ENCODE peak calls at places on chromosomes 6 and 20, in four cellular contexts. One of them, this sample, is unnamed.

GRCh38 chr20:35264755-35265154 is 13.2 kb downstream of the MMP24OS start:
- DNase-seq in neural crest cell: no peak
- DNase-seq in M059J: peak; percentile 48
- DNase-seq in NCI-H748 treated with DMSO at 0.1 percent for 48 hours: no peak
- DNase-seq in this sample: no peak

GRCh38 chr20:47274449-47275108 is 81.9 kb downstream of the ZMYND8 start:
- DNase-seq in neural crest cell: no peak
- DNase-seq in M059J: peak; percentile 98
- DNase-seq in NCI-H748 treated with DMSO at 0.1 percent for 48 hours: no peak
- DNase-seq in this sample: peak; percentile 98

GRCh38 chr20:18541741-18542140 is 25.5 kb upstream of the SMIM26 start:
- DNase-seq in neural crest cell: no peak
- DNase-seq in M059J: no peak
- DNase-seq in NCI-H748 treated with DMSO at 0.1 percent for 48 hours: no peak
- DNase-seq in this sample: peak; percentile 23

GRCh38 chr20:31678389-31679356 is 41.0 kb downstream of the COX4I2 start:
- DNase-seq in neural crest cell: no peak
- DNase-seq in M059J: peak; percentile 78
- DNase-seq in NCI-H748 treated with DMSO at 0.1 percent for 48 hours: no peak
- DNase-seq in this sample: no peak

GRCh38 chr20:14055127-14055742 is 59.9 kb downstream of the MACROD2 start:
- DNase-seq in neural crest cell: peak; percentile 36
- DNase-seq in M059J: peak; percentile 74
- DNase-seq in NCI-H748 treated with DMSO at 0.1 percent for 48 hours: peak; percentile 79
- DNase-seq in this sample: peak; percentile 74

GRCh38 chr6:166637806-166638458 is 10.9 kb upstream of the RPS6KA2 start:
- DNase-seq in neural crest cell: no peak
- DNase-seq in M059J: no peak
- DNase-seq in NCI-H748 treated with DMSO at 0.1 percent for 48 hours: no peak
- DNase-seq in this sample: no peak

GRCh38 chr6:149864578-149865535 is 698 bp upstream of the LRP11 start:
- DNase-seq in neural crest cell: peak; percentile 20
- DNase-seq in M059J: peak; percentile 82
- DNase-seq in NCI-H748 treated with DMSO at 0.1 percent for 48 hours: peak; percentile 76
- DNase-seq in this sample: peak; percentile 84

GRCh38 chr20:42688576-42688975 is 501.1 kb downstream of the PTPRT start:
- DNase-seq in neural crest cell: no peak
- DNase-seq in M059J: peak; percentile 5
- DNase-seq in NCI-H748 treated with DMSO at 0.1 percent for 48 hours: no peak
- DNase-seq in this sample: no peak

GRCh38 chr6:169315830-169316614 is 62.4 kb upstream of the THBS2 start:
- DNase-seq in neural crest cell: no peak
- DNase-seq in M059J: no peak
- DNase-seq in NCI-H748 treated with DMSO at 0.1 percent for 48 hours: no peak
- DNase-seq in this sample: no peak

GRCh38 chr20:41340327-41341055 is at the start of gene LPIN3:
- DNase-seq in neural crest cell: peak; percentile 68
- DNase-seq in M059J: peak; percentile 80
- DNase-seq in NCI-H748 treated with DMSO at 0.1 percent for 48 hours: peak; percentile 19
- DNase-seq in this sample: peak; percentile 91

GRCh38 chr20:37914672-37915433 is 11.9 kb downstream of the VSTM2L start:
- DNase-seq in neural crest cell: peak; percentile 51
- DNase-seq in M059J: no peak
- DNase-seq in NCI-H748 treated with DMSO at 0.1 percent for 48 hours: peak; percentile 12
- DNase-seq in this sample: no peak

GRCh38 chr6:13848553-13849150 is 34.3 kb upstream of the MCUR1 start:
- DNase-seq in neural crest cell: no peak
- DNase-seq in M059J: no peak
- DNase-seq in NCI-H748 treated with DMSO at 0.1 percent for 48 hours: peak; percentile 41
- DNase-seq in this sample: peak; percentile 12

GRCh38 chr20:57275813-57276212 is 9.4 kb upstream of the BMP7 start:
- DNase-seq in neural crest cell: no peak
- DNase-seq in M059J: no peak
- DNase-seq in NCI-H748 treated with DMSO at 0.1 percent for 48 hours: no peak
- DNase-seq in this sample: no peak

GRCh38 chr6:166306378-166307081 is 1.7 kb downstream of the PRR18 start:
- DNase-seq in neural crest cell: no peak
- DNase-seq in M059J: no peak
- DNase-seq in NCI-H748 treated with DMSO at 0.1 percent for 48 hours: no peak
- DNase-seq in this sample: no peak

GRCh38 chr6:5723905-5724691 is 282.6 kb downstream of the NRN1 start:
- DNase-seq in neural crest cell: no peak
- DNase-seq in M059J: no peak
- DNase-seq in NCI-H748 treated with DMSO at 0.1 percent for 48 hours: no peak
- DNase-seq in this sample: no peak

GRCh38 chr20:16846011-16846410 is 97.9 kb downstream of the OTOR start:
- DNase-seq in neural crest cell: no peak
- DNase-seq in M059J: peak; percentile 12
- DNase-seq in NCI-H748 treated with DMSO at 0.1 percent for 48 hours: no peak
- DNase-seq in this sample: no peak

GRCh38 chr6:82022614-82023102 is 224.9 kb downstream of the IBTK start:
- DNase-seq in neural crest cell: no peak
- DNase-seq in M059J: peak; percentile 95
- DNase-seq in NCI-H748 treated with DMSO at 0.1 percent for 48 hours: no peak
- DNase-seq in this sample: peak; percentile 72

GRCh38 chr6:160005861-160006540 is 37.1 kb downstream of the IGF2R start:
- DNase-seq in neural crest cell: no peak
- DNase-seq in M059J: no peak
- DNase-seq in NCI-H748 treated with DMSO at 0.1 percent for 48 hours: no peak
- DNase-seq in this sample: peak; percentile 67

GRCh38 chr20:25858495-25859425 is 162.1 kb upstream of the ZNF337 start:
- DNase-seq in neural crest cell: no peak
- DNase-seq in M059J: no peak
- DNase-seq in NCI-H748 treated with DMSO at 0.1 percent for 48 hours: peak; percentile 41
- DNase-seq in this sample: no peak

GRCh38 chr20:50996901-50997830 is 25.7 kb downstream of the KCNG1 start:
- DNase-seq in neural crest cell: no peak
- DNase-seq in M059J: peak; percentile 68
- DNase-seq in NCI-H748 treated with DMSO at 0.1 percent for 48 hours: no peak
- DNase-seq in this sample: peak; percentile 70

GRCh38 chr20:57387945-57388351 is 3.2 kb upstream of the RBM38 start:
- DNase-seq in neural crest cell: no peak
- DNase-seq in M059J: no peak
- DNase-seq in NCI-H748 treated with DMSO at 0.1 percent for 48 hours: no peak
- DNase-seq in this sample: no peak

GRCh38 chr20:22567944-22568871 is 16.2 kb downstream of the FOXA2 start:
- DNase-seq in neural crest cell: no peak
- DNase-seq in M059J: no peak
- DNase-seq in NCI-H748 treated with DMSO at 0.1 percent for 48 hours: no peak
- DNase-seq in this sample: no peak

GRCh38 chr6:36949636-36950035 is 4.9 kb upstream of the PI16 start:
- DNase-seq in neural crest cell: no peak
- DNase-seq in M059J: peak; percentile 77
- DNase-seq in NCI-H748 treated with DMSO at 0.1 percent for 48 hours: no peak
- DNase-seq in this sample: peak; percentile 72

GRCh38 chr20:57088436-57088835 is 178.0 kb downstream of the BMP7 start:
- DNase-seq in neural crest cell: no peak
- DNase-seq in M059J: no peak
- DNase-seq in NCI-H748 treated with DMSO at 0.1 percent for 48 hours: no peak
- DNase-seq in this sample: no peak

GRCh38 chr6:40877362-40877761 is 161.7 kb downstream of the UNC5CL start:
- DNase-seq in neural crest cell: no peak
- DNase-seq in M059J: peak; percentile 53
- DNase-seq in NCI-H748 treated with DMSO at 0.1 percent for 48 hours: no peak
- DNase-seq in this sample: no peak

GRCh38 chr6:43907789-43908472 is 137.9 kb downstream of the VEGFA start:
- DNase-seq in neural crest cell: no peak
- DNase-seq in M059J: no peak
- DNase-seq in NCI-H748 treated with DMSO at 0.1 percent for 48 hours: no peak
- DNase-seq in this sample: no peak

GRCh38 chr6:166202321-166202733 is 34.7 kb upstream of the TBXT start:
- DNase-seq in neural crest cell: no peak
- DNase-seq in M059J: no peak
- DNase-seq in NCI-H748 treated with DMSO at 0.1 percent for 48 hours: no peak
- DNase-seq in this sample: no peak

This sample was measured in fibroblast of lung.